ENCODE peak calls at places on chromosome 16, in five cellular contexts. One of them, this sample, is unnamed.

GRCh38 chr16:63702981-63703590 is 1418.8 kb downstream of the CDH11 start:
- DNase-seq in astrocyte of the spinal cord: no peak
- DNase-seq in endodermal cell: peak
- DNase-seq in tibial artery: no peak
- DNase-seq in GM20000: no peak
- DNase-seq in this sample: no peak

GRCh38 chr16:86827521-86827920 is 249.2 kb downstream of the FOXL1 start:
- DNase-seq in GM20000: no peak
- DNase-seq in tibial artery: no peak
- DNase-seq in astrocyte of the spinal cord: no peak
- DNase-seq in endodermal cell: no peak
- DNase-seq in this sample: no peak

GRCh38 chr16:4317471-4318170 is 1.8 kb downstream of the GLIS2 start:
- DNase-seq in tibial artery: no peak
- DNase-seq in astrocyte of the spinal cord: peak
- DNase-seq in endodermal cell: peak
- DNase-seq in GM20000: no peak
- DNase-seq in this sample: no peak

GRCh38 chr16:75074920-75075687 is 41.5 kb downstream of the LDHD start:
- DNase-seq in astrocyte of the spinal cord: no peak
- DNase-seq in endodermal cell: no peak
- DNase-seq in tibial artery: no peak
- DNase-seq in GM20000: peak
- DNase-seq in this sample: no peak

GRCh38 chr16:80899804-80900592 is 95.6 kb upstream of the CDYL2 start:
- DNase-seq in endodermal cell: peak
- DNase-seq in GM20000: no peak
- DNase-seq in astrocyte of the spinal cord: peak
- DNase-seq in tibial artery: peak
- DNase-seq in this sample: peak

GRCh38 chr16:86662195-86662594 is 83.8 kb downstream of the FOXL1 start:
- DNase-seq in tibial artery: no peak
- DNase-seq in GM20000: no peak
- DNase-seq in endodermal cell: no peak
- DNase-seq in astrocyte of the spinal cord: no peak
- DNase-seq in this sample: no peak

GRCh38 chr16:13429411-13429810 is 490.5 kb upstream of the ERCC4 start:
- DNase-seq in tibial artery: no peak
- DNase-seq in GM20000: no peak
- DNase-seq in astrocyte of the spinal cord: no peak
- DNase-seq in endodermal cell: no peak
- DNase-seq in this sample: no peak

GRCh38 chr16:66188786-66189725 is 177.4 kb upstream of the CDH5 start:
- DNase-seq in endodermal cell: peak
- DNase-seq in astrocyte of the spinal cord: peak
- DNase-seq in tibial artery: peak
- DNase-seq in GM20000: no peak
- DNase-seq in this sample: peak

GRCh38 chr16:87647431-87648185 is 45.3 kb downstream of the JPH3 start:
- DNase-seq in tibial artery: no peak
- DNase-seq in GM20000: no peak
- DNase-seq in endodermal cell: no peak
- DNase-seq in astrocyte of the spinal cord: no peak
- DNase-seq in this sample: no peak

GRCh38 chr16:65967376-65967775 is 399.1 kb upstream of the CDH5 start:
- DNase-seq in astrocyte of the spinal cord: peak
- DNase-seq in endodermal cell: no peak
- DNase-seq in tibial artery: no peak
- DNase-seq in GM20000: no peak
- DNase-seq in this sample: no peak

GRCh38 chr16:9123871-9124270 is 32.4 kb downstream of the HAPSTR1 start:
- DNase-seq in tibial artery: peak
- DNase-seq in endodermal cell: no peak
- DNase-seq in astrocyte of the spinal cord: no peak
- DNase-seq in GM20000: no peak
- DNase-seq in this sample: no peak

GRCh38 chr16:66251406-66252160 is 114.9 kb upstream of the CDH5 start:
- DNase-seq in tibial artery: no peak
- DNase-seq in astrocyte of the spinal cord: no peak
- DNase-seq in endodermal cell: no peak
- DNase-seq in GM20000: no peak
- DNase-seq in this sample: no peak

GRCh38 chr16:89123001-89123830 is 29.6 kb downstream of the ACSF3 start:
- DNase-seq in endodermal cell: no peak
- DNase-seq in tibial artery: no peak
- DNase-seq in GM20000: no peak
- DNase-seq in astrocyte of the spinal cord: no peak
- DNase-seq in this sample: no peak

GRCh38 chr16:4176794-4177438 is 60.7 kb upstream of the ADCY9 start:
- DNase-seq in tibial artery: no peak
- DNase-seq in astrocyte of the spinal cord: peak
- DNase-seq in GM20000: peak
- DNase-seq in endodermal cell: peak
- DNase-seq in this sample: no peak

GRCh38 chr16:85635545-85636140 is 22.5 kb downstream of the GSE1 start:
- DNase-seq in endodermal cell: no peak
- DNase-seq in tibial artery: no peak
- DNase-seq in astrocyte of the spinal cord: no peak
- DNase-seq in GM20000: no peak
- DNase-seq in this sample: no peak

GRCh38 chr16:76634847-76635697 is 357.9 kb downstream of the CNTNAP4 start:
- DNase-seq in endodermal cell: no peak
- DNase-seq in tibial artery: no peak
- DNase-seq in GM20000: no peak
- DNase-seq in astrocyte of the spinal cord: no peak
- DNase-seq in this sample: no peak

GRCh38 chr16:79497951-79498350 is 102.6 kb downstream of the MAF start:
- DNase-seq in GM20000: no peak
- DNase-seq in astrocyte of the spinal cord: no peak
- DNase-seq in tibial artery: no peak
- DNase-seq in endodermal cell: no peak
- DNase-seq in this sample: no peak

GRCh38 chr16:65773319-65773874 is 593.1 kb upstream of the CDH5 start:
- DNase-seq in endodermal cell: peak
- DNase-seq in astrocyte of the spinal cord: no peak
- DNase-seq in tibial artery: no peak
- DNase-seq in GM20000: no peak
- DNase-seq in this sample: no peak

GRCh38 chr16:74749291-74750055 is 25.1 kb downstream of the FA2H start:
- DNase-seq in tibial artery: no peak
- DNase-seq in endodermal cell: peak
- DNase-seq in GM20000: no peak
- DNase-seq in astrocyte of the spinal cord: no peak
- DNase-seq in this sample: no peak

GRCh38 chr16:21101631-21102420 is 48.8 kb downstream of the DNAH3 start:
- DNase-seq in astrocyte of the spinal cord: peak
- DNase-seq in GM20000: peak
- DNase-seq in endodermal cell: peak
- DNase-seq in tibial artery: no peak
- DNase-seq in this sample: no peak

GRCh38 chr16:84109598-84110325 is 7.0 kb downstream of the MBTPS1 start:
- DNase-seq in tibial artery: no peak
- DNase-seq in GM20000: no peak
- DNase-seq in astrocyte of the spinal cord: no peak
- DNase-seq in endodermal cell: no peak
- DNase-seq in this sample: no peak

GRCh38 chr16:20910781-20911321 is 10.3 kb downstream of the LYRM1 start:
- DNase-seq in tibial artery: no peak
- DNase-seq in GM20000: no peak
- DNase-seq in astrocyte of the spinal cord: peak
- DNase-seq in endodermal cell: no peak
- DNase-seq in this sample: peak

GRCh38 chr16:7679899-7680298 is 347.3 kb downstream of the RBFOX1 start:
- DNase-seq in tibial artery: no peak
- DNase-seq in astrocyte of the spinal cord: no peak
- DNase-seq in GM20000: no peak
- DNase-seq in endodermal cell: no peak
- DNase-seq in this sample: no peak

GRCh38 chr16:4075534-4075933 is 40.7 kb downstream of the ADCY9 start:
- DNase-seq in endodermal cell: no peak
- DNase-seq in tibial artery: no peak
- DNase-seq in GM20000: no peak
- DNase-seq in astrocyte of the spinal cord: no peak
- DNase-seq in this sample: no peak

DNA sequence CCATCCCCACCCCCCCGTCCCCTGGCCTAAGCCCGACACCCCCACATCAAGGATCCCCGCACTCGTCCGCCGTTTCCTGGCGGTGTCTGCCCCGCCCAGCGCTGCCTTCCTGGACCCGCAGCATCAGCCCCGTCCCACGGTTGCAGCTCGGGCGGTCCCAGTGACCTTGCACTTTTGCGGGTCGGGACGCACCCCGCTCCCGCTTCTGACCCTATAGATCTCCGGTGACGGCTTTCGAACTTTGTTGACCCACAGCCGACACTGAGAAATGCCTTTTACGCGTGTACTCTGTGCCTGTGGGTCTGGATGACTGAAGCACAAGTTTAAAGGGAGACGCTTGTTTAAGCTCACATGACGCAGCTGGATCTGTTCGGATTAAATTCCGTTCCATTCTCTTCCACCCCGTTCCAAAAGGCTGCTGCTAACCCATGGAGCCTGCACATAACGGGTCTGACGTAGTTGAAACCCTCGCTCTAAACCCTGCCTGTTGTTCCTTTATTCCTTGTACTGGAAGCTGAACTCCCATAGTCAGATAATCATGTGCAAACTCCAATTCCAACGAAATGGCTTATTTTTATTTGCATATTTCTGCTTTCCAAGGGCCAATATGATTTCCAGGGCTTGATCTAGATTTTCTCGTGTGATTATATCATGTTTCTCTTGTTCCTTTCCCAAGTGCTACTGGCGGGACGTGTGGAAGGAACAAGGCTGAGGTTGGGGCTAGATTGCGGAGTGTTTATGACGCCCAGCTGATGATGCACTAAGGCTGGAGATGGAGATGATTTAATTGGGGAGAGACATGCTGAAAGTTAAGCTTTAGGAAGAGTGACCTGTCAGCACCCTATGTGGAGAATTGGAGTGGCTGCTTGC is 834 bp downstream of the FLYWCH1 start:
- DNase-seq in endodermal cell: peak
- DNase-seq in tibial artery: no peak
- DNase-seq in astrocyte of the spinal cord: peak
- DNase-seq in GM20000: no peak
- DNase-seq in this sample: peak
- TF ChIP-seq CTCF in endodermal cell: no peak
- TF ChIP-seq CTCF in tibial artery: no peak
- TF ChIP-seq CTCF in astrocyte of the spinal cord: no peak
- TF ChIP-seq CTCF in GM20000: no peak
- TF ChIP-seq CTCF in this sample: no peak

DNA sequence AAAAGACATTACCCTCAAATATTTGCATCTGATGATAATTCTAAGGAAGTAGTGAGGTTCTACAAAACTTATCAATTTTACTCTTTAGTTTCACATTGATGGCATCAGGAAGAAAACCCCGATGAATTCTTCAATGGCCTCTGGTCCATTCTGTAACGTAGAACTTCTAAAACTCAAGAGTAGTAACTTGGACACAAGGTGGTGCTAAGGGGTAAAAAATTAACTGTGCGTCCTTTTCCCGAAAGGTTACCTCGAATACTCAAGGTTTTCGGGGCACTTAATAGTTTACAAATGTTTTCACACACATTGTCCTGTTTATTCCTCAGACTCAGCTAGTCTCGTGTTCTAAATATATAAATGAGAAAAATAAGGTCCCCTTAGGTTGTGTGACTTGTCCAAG is 517.3 kb upstream of the ZFHX3 start:
- DNase-seq in astrocyte of the spinal cord: no peak
- DNase-seq in GM20000: no peak
- DNase-seq in endodermal cell: no peak
- DNase-seq in tibial artery: no peak
- DNase-seq in this sample: no peak
- TF ChIP-seq CTCF in astrocyte of the spinal cord: no peak
- TF ChIP-seq CTCF in GM20000: no peak
- TF ChIP-seq CTCF in endodermal cell: peak
- TF ChIP-seq CTCF in tibial artery: peak
- TF ChIP-seq CTCF in this sample: peak

DNA sequence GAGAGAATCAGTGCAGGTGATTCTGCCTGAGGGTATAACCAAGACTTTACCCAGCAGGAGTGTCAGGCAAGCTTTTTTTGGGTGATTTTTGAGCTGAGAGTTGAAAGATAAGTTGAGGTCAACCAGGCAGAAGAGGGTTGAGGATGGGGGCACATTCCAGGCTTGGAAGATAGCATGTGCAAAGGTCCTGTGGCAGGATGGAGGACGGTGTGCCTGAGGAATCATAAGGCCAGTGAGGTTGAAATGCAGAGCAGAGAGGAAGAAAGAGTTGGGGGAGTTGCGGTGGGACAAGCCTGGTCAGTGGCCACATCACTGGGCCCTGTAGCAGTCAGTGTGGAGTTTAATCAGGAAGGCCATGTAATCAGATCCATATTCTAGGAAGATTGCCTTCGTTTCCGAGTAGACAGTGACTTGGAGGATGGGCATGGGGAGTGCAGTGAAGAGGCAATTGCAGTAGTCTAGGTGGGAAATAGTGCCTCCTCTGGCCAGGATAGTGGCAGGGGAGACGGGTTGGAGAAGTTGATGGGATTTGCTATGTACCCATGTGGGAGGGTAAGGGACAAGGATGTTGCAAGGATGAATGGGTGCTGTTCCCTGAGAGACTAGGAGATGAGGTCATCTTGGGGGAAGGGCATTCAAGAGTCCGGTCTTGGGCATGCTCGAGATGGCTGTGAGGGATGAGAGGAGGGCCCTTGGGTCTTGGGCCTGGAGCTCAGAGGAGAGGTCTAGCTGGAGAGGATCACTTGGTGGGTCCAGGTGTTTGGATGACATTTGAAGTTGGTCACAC is 3.9 kb downstream of the PLEKHG4 start:
- DNase-seq in astrocyte of the spinal cord: no peak
- DNase-seq in GM20000: no peak
- DNase-seq in tibial artery: no peak
- DNase-seq in endodermal cell: no peak
- DNase-seq in this sample: no peak
- TF ChIP-seq CTCF in astrocyte of the spinal cord: no peak
- TF ChIP-seq CTCF in GM20000: no peak
- TF ChIP-seq CTCF in tibial artery: no peak
- TF ChIP-seq CTCF in endodermal cell: peak
- TF ChIP-seq CTCF in this sample: no peak

GRCh38 chr16:31206776-31207175 is 4.2 kb upstream of the PYCARD start:
- DNase-seq in tibial artery: no peak
- DNase-seq in endodermal cell: no peak
- DNase-seq in GM20000: no peak
- DNase-seq in astrocyte of the spinal cord: no peak
- DNase-seq in this sample: no peak
- TF ChIP-seq CTCF in tibial artery: no peak
- TF ChIP-seq CTCF in endodermal cell: no peak
- TF ChIP-seq CTCF in GM20000: no peak
- TF ChIP-seq CTCF in astrocyte of the spinal cord: no peak
- TF ChIP-seq CTCF in this sample: no peak

GRCh38 chr16:47928008-47928407 is 227.8 kb downstream of the ABCC12 start:
- DNase-seq in GM20000: no peak
- DNase-seq in tibial artery: no peak
- DNase-seq in astrocyte of the spinal cord: no peak
- DNase-seq in endodermal cell: peak
- DNase-seq in this sample: no peak
- TF ChIP-seq CTCF in GM20000: no peak
- TF ChIP-seq CTCF in tibial artery: no peak
- TF ChIP-seq CTCF in astrocyte of the spinal cord: no peak
- TF ChIP-seq CTCF in endodermal cell: no peak
- TF ChIP-seq CTCF in this sample: no peak

This sample was measured in astrocyte of the cerebellum.